ENCODE peak calls at places on chromosome 16, in six cellular contexts. O is H1, U is IMR-90, N is mesendoderm, J is mesenchymal stem cell, Q is trophoblast cell. D is an unnamed sample.

GRCh38 chr16:59478806-59479205 is 744.7 kb upstream of the GOT2 start:
- DNase-seq in O (no peak), U (peak), N (no peak), J (no peak), Q (no peak), D (no peak)

GRCh38 chr16:69833357-69833781 is 71.2 kb downstream of the WWP2 start:
- DNase-seq in O (no peak), U (peak), N (no peak), J (peak), Q (peak), D (no peak)

GRCh38 chr16:1379054-1379862 is 27.5 kb downstream of the GNPTG start:
- DNase-seq in O (no peak), U (peak), N (peak), J (peak), Q (peak), D (peak)

GRCh38 chr16:57102888-57103879 is 10.8 kb downstream of the CPNE2 start:
- DNase-seq in O (no peak), U (no peak), N (no peak), J (no peak), Q (no peak), D (no peak)

GRCh38 chr16:79658301-79659001 is 57.9 kb upstream of the MAF start:
- DNase-seq in O (no peak), U (peak), N (no peak), J (peak), Q (peak), D (no peak)

GRCh38 chr16:58125041-58125440 is 4.1 kb downstream of the CFAP20 start:
- DNase-seq in O (no peak), U (no peak), N (no peak), J (no peak), Q (no peak), D (no peak)

GRCh38 chr16:11393861-11394592 is 48.8 kb downstream of the RMI2 start:
- DNase-seq in O (no peak), U (no peak), N (no peak), J (no peak), Q (no peak), D (no peak)

GRCh38 chr16:54291981-54292487 is 5.4 kb upstream of the IRX3 start:
- DNase-seq in O (no peak), U (no peak), N (no peak), J (no peak), Q (no peak), D (no peak)

GRCh38 chr16:61798741-61799140 is 237.5 kb downstream of the CDH8 start:
- DNase-seq in O (no peak), U (no peak), N (no peak), J (no peak), Q (no peak), D (no peak)

GRCh38 chr16:84836234-84836647 is 16.5 kb downstream of the CRISPLD2 start:
- DNase-seq in O (peak), U (peak), N (peak), J (peak), Q (peak), D (peak)

GRCh38 chr16:47888142-47888541 is 267.7 kb downstream of the ABCC12 start:
- DNase-seq in O (peak), U (peak), N (peak), J (peak), Q (peak), D (no peak)

GRCh38 chr16:24689128-24689527 is 40.3 kb upstream of the TNRC6A start:
- DNase-seq in O (no peak), U (peak), N (peak), J (peak), Q (peak), D (no peak)

GRCh38 chr16:88306860-88307545 is 75.8 kb upstream of the ZNF469 start:
- DNase-seq in O (no peak), U (peak), N (no peak), J (peak), Q (peak), D (no peak)

GRCh38 chr16:82835487-82836160 is 208.9 kb downstream of the CDH13 start:
- DNase-seq in O (no peak), U (peak), N (peak), J (no peak), Q (no peak), D (no peak)

GRCh38 chr16:77736879-77737278 is 14.6 kb downstream of the NUDT7 start:
- DNase-seq in O (no peak), U (no peak), N (no peak), J (no peak), Q (no peak), D (no peak)

GRCh38 chr16:27400751-27401620 is 988 bp upstream of the IL21R start:
- DNase-seq in O (no peak), U (peak), N (no peak), J (no peak), Q (no peak), D (no peak)

GRCh38 chr16:24523569-24523968 is 15.8 kb upstream of the RBBP6 start:
- DNase-seq in O (no peak), U (no peak), N (peak), J (no peak), Q (peak), D (no peak)

GRCh38 chr16:28549301-28549899 is 4.3 kb upstream of the SGF29 start:
- DNase-seq in O (no peak), U (peak), N (no peak), J (peak), Q (no peak), D (no peak)

GRCh38 chr16:86708431-86708830 is 130.1 kb downstream of the FOXL1 start:
- DNase-seq in O (no peak), U (no peak), N (no peak), J (no peak), Q (no peak), D (no peak)

GRCh38 chr16:87391324-87391949 is 699 bp upstream of the MAP1LC3B start:
- DNase-seq in O (no peak), U (no peak), N (peak), J (peak), Q (peak), D (peak)

GRCh38 chr16:13621639-13622038 is 298.3 kb upstream of the ERCC4 start:
- DNase-seq in O (no peak), U (no peak), N (peak), J (no peak), Q (no peak), D (no peak)

GRCh38 chr16:24971718-24972117 is 43.5 kb downstream of the ARHGAP17 start:
- DNase-seq in O (no peak), U (no peak), N (no peak), J (no peak), Q (no peak), D (no peak)

GRCh38 chr16:19835989-19836421 is 48.6 kb downstream of the GPRC5B start:
- DNase-seq in O (no peak), U (peak), N (no peak), J (peak), Q (no peak), D (no peak)

GRCh38 chr16:80463776-80464175 is 77.0 kb upstream of the DYNLRB2 start:
- DNase-seq in O (no peak), U (no peak), N (no peak), J (no peak), Q (no peak), D (no peak)

GRCh38 chr16:47697826-47698225 is 236.7 kb downstream of the PHKB start:
- DNase-seq in O (no peak), U (no peak), N (no peak), J (no peak), Q (no peak), D (no peak)

GRCh38 chr16:68792465-68793324 is 50.6 kb upstream of the TANGO6 start:
- DNase-seq in O (no peak), U (peak), N (no peak), J (peak), Q (peak), D (no peak)
- H2AK5ac ChIP-seq in O (peak), U (no peak), N (no peak), J (peak), Q (no peak), D (no peak)

DNA sequence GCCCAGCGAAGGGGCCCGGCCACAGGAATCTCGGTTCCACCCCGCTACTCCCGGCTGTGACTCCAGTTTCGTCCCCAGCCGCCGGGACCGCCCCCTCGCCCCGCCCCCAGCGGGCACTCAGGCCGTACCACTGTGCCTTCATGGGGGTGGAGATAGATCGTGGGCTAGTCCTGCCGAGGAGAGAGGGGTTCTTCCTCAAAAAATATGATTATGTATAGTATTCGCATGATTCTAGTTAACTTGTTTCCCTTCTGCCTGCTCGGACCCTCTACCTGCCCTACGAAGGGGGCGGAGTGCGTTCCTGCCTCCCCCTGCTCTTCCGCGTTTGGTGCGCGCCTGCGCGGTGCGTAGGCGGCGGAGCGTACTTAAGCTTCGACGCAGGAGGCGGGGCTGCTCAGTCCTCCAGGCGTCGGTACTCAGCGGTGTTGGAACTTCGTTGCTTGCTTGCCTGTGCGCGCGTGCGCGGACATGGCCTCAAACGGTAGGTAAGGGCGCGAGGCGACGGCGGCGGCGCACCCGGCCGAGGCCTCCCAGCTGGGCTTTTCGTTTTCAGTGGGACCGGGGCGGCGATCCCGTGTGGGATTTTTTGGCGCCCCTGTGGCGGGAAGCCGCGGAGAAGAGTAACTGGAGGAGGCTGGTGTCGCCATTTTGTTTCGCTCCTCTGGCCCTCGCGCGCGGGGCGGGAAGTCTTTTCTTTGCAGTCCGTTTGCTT is at the start of gene FUS:
- DNase-seq in O (no peak), U (peak), N (peak), J (peak), Q (peak), D (peak)
- H3K18ac ChIP-seq in O (peak), U (peak), N (peak), J (peak), Q (peak), D (peak)

GRCh38 chr16:4832698-4833343 is 14.3 kb downstream of the GLYR1 start:
- DNase-seq in O (no peak), U (no peak), N (no peak), J (no peak), Q (no peak), D (no peak)
- H3K4me2 ChIP-seq in O (no peak), U (no peak), N (no peak), J (no peak), Q (no peak), D (no peak)

GRCh38 chr16:29925173-29925804 is 737 bp downstream of the KCTD13 start:
- DNase-seq in O (no peak), U (no peak), N (no peak), J (peak), Q (no peak), D (peak)
- H2AK5ac ChIP-seq in O (no peak), U (peak), N (no peak), J (no peak), Q (peak), D (no peak)

GRCh38 chr16:72179592-72179991 is 7.6 kb upstream of the PMFBP1 start:
- DNase-seq in O (no peak), U (no peak), N (no peak), J (no peak), Q (no peak), D (no peak)

GRCh38 chr16:72188512-72188911 is 16.6 kb upstream of the PMFBP1 start:
- DNase-seq in O (no peak), U (no peak), N (no peak), J (no peak), Q (no peak), D (no peak)

DNA sequence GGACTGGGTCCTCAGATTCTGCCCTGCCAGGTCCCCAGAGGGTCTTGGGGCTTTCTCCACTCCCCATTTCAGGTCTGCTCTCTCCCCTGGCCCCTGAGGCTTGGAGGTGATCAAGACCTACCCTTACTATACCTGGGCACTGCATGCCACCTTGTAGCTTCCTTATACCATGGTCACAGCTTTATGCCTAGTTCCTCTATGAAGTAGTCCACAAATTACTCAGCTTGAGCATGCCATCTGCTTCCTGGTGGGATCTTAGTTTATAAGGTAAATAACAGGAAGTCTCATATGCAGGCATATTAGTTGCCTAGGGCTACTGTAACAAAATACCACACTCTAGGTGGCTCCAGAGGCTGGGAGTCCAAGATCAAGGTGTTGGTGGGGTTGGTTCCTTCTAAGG is 11.0 kb upstream of the PMFBP1 start:
- DNase-seq in O (no peak), U (no peak), N (no peak), J (no peak), Q (no peak), D (no peak)
- H3K18ac ChIP-seq in O (no peak), U (no peak), N (no peak), J (no peak), Q (no peak), D (no peak)

GRCh38 chr16:22358000-22358399 is 16.4 kb downstream of the CDR2 start:
- DNase-seq in O (no peak), U (no peak), N (no peak), J (no peak), Q (no peak), D (no peak)
- H3K4me2 ChIP-seq in O (no peak), U (no peak), N (no peak), J (no peak), Q (no peak), D (no peak)

GRCh38 chr16:30355954-30356308 is 823 bp upstream of the CD2BP2 start:
- DNase-seq in O (no peak), U (no peak), N (no peak), J (no peak), Q (no peak), D (no peak)
- H2AK5ac ChIP-seq in O (peak), U (peak), N (peak), J (peak), Q (peak), D (peak)

GRCh38 chr16:51391798-51392511 is 240.9 kb upstream of the SALL1 start:
- DNase-seq in O (peak), U (no peak), N (peak), J (no peak), Q (no peak), D (peak)
- H3K18ac ChIP-seq in O (peak), U (no peak), N (peak), J (peak), Q (no peak), D (peak)

GRCh38 chr16:15916323-15916722 is 27.9 kb upstream of the CEP20 start:
- DNase-seq in O (no peak), U (no peak), N (no peak), J (no peak), Q (no peak), D (no peak)

GRCh38 chr16:15924996-15925395 is 24.4 kb upstream of the ABCC1 start:
- DNase-seq in O (no peak), U (no peak), N (no peak), J (no peak), Q (no peak), D (no peak)

GRCh38 chr16:15915555-15916081 is 27.2 kb upstream of the CEP20 start:
- DNase-seq in O (no peak), U (no peak), N (no peak), J (no peak), Q (no peak), D (no peak)

GRCh38 chr16:15919331-15919730 is 30.1 kb upstream of the ABCC1 start:
- DNase-seq in O (no peak), U (peak), N (no peak), J (no peak), Q (no peak), D (no peak)
- H3K4me2 ChIP-seq in O (no peak), U (no peak), N (no peak), J (no peak), Q (no peak), D (no peak)